ENCODE peak calls at places on chromosomes 6 and 20, in nine cellular contexts. D is astrocyte of the spinal cord, O is tibial artery, R is bronchial epithelial cell, W is cardiac fibroblast, Z is tibial nerve, C is kidney epithelial cell, X is endodermal cell, A is A549. I is an unnamed sample.

GRCh38 chr6:14765106-14765505 is 480.8 kb upstream of the JARID2 start:
- DNase-seq in D (no peak), O (no peak), R (peak), W (peak), Z (no peak), C (no peak), X (no peak), A (no peak), I (no peak)

GRCh38 chr6:35058041-35058675 is 83.0 kb downstream of the TCP11 start:
- DNase-seq in D (no peak), O (no peak), R (no peak), W (no peak), Z (no peak), C (no peak), X (no peak), A (no peak), I (peak)

GRCh38 chr20:3121271-3121911 is 36.9 kb upstream of the AVP start:
- DNase-seq in D (no peak), O (no peak), R (no peak), W (no peak), Z (no peak), C (no peak), X (no peak), A (no peak), I (no peak)

GRCh38 chr20:25389858-25390537 is 637 bp downstream of the ABHD12 start:
- DNase-seq in D (no peak), O (no peak), R (no peak), W (peak), Z (no peak), C (no peak), X (peak), A (peak), I (no peak)

GRCh38 chr6:3913077-3913957 is 64.1 kb downstream of the FAM50B start:
- DNase-seq in D (peak), O (peak), R (peak), W (peak), Z (peak), C (peak), X (peak), A (peak), I (peak)

GRCh38 chr6:143397229-143398222 is 53.0 kb downstream of the ADAT2 start:
- DNase-seq in D (peak), O (peak), R (peak), W (peak), Z (peak), C (peak), X (peak), A (peak), I (peak)

GRCh38 chr6:6665505-6665904 is 77.0 kb downstream of the LY86 start:
- DNase-seq in D (no peak), O (no peak), R (no peak), W (no peak), Z (no peak), C (no peak), X (no peak), A (no peak), I (no peak)

GRCh38 chr20:17619351-17620093 is 49.6 kb downstream of the DSTN start:
- DNase-seq in D (no peak), O (peak), R (no peak), W (no peak), Z (no peak), C (no peak), X (peak), A (no peak), I (no peak)

GRCh38 chr20:59123011-59123676 is 40.5 kb upstream of the ZNF831 start:
- DNase-seq in D (no peak), O (no peak), R (no peak), W (no peak), Z (no peak), C (no peak), X (no peak), A (no peak), I (no peak)

GRCh38 chr6:111032493-111033140 is 50.8 kb downstream of the RPF2 start:
- DNase-seq in D (no peak), O (no peak), R (no peak), W (peak), Z (no peak), C (no peak), X (no peak), A (no peak), I (peak)

GRCh38 chr6:108114861-108115597 is 40.5 kb upstream of the OSTM1 start:
- DNase-seq in D (peak), O (peak), R (peak), W (peak), Z (peak), C (no peak), X (peak), A (no peak), I (peak)

GRCh38 chr6:163354779-163355431 is 59.6 kb upstream of the QKI start:
- DNase-seq in D (peak), O (peak), R (no peak), W (peak), Z (no peak), C (no peak), X (no peak), A (no peak), I (no peak)

GRCh38 chr6:27505209-27506027 is 32.5 kb upstream of the ZNF184 start:
- DNase-seq in D (peak), O (peak), R (peak), W (peak), Z (peak), C (no peak), X (peak), A (peak), I (peak)

GRCh38 chr20:52160049-52160448 is 31.5 kb downstream of the ZFP64 start:
- DNase-seq in D (no peak), O (no peak), R (no peak), W (no peak), Z (no peak), C (no peak), X (no peak), A (no peak), I (no peak)

GRCh38 chr6:122758927-122759334 is 20.6 kb upstream of the FABP7 start:
- DNase-seq in D (no peak), O (no peak), R (no peak), W (no peak), Z (no peak), C (no peak), X (no peak), A (no peak), I (no peak)

GRCh38 chr6:137873273-137873762 is 6.3 kb downstream of the TNFAIP3 start:
- DNase-seq in D (peak), O (peak), R (peak), W (peak), Z (peak), C (peak), X (no peak), A (peak), I (peak)

GRCh38 chr6:11833626-11834592 is 55.3 kb upstream of the ADTRP start:
- DNase-seq in D (no peak), O (no peak), R (no peak), W (no peak), Z (no peak), C (no peak), X (peak), A (no peak), I (no peak)

GRCh38 chr6:108247965-108248536 is 12.8 kb downstream of the SNX3 start:
- DNase-seq in D (no peak), O (no peak), R (no peak), W (no peak), Z (no peak), C (no peak), X (no peak), A (no peak), I (no peak)

GRCh38 chr6:43989556-43990248 is 137.6 kb downstream of the MRPL14 start:
- DNase-seq in D (no peak), O (no peak), R (no peak), W (no peak), Z (no peak), C (no peak), X (no peak), A (no peak), I (no peak)

GRCh38 chr6:101393291-101394251 is at the start of gene GRIK2:
- DNase-seq in D (peak), O (no peak), R (no peak), W (peak), Z (no peak), C (no peak), X (peak), A (peak), I (no peak)

GRCh38 chr20:24961384-24962181 is 12.5 kb downstream of the CST7 start:
- DNase-seq in D (no peak), O (no peak), R (no peak), W (no peak), Z (no peak), C (no peak), X (peak), A (no peak), I (no peak)

GRCh38 chr6:10535198-10535597 is 14.0 kb downstream of the GCNT2 start:
- DNase-seq in D (no peak), O (no peak), R (no peak), W (no peak), Z (no peak), C (no peak), X (no peak), A (no peak), I (no peak)

GRCh38 chr6:20180935-20181334 is 31.3 kb downstream of the MBOAT1 start:
- DNase-seq in D (no peak), O (no peak), R (peak), W (no peak), Z (no peak), C (no peak), X (no peak), A (no peak), I (no peak)

GRCh38 chr6:20178327-20178726 is 33.9 kb downstream of the MBOAT1 start:
- DNase-seq in D (no peak), O (no peak), R (no peak), W (no peak), Z (no peak), C (no peak), X (no peak), A (no peak), I (no peak)

GRCh38 chr6:20186981-20187380 is 25.3 kb downstream of the MBOAT1 start:
- DNase-seq in D (no peak), O (no peak), R (no peak), W (no peak), Z (no peak), C (no peak), X (no peak), A (no peak), I (no peak)

GRCh38 chr6:20182069-20182468 is 30.2 kb downstream of the MBOAT1 start:
- DNase-seq in D (no peak), O (no peak), R (no peak), W (no peak), Z (no peak), C (no peak), X (no peak), A (no peak), I (no peak)

DNA sequence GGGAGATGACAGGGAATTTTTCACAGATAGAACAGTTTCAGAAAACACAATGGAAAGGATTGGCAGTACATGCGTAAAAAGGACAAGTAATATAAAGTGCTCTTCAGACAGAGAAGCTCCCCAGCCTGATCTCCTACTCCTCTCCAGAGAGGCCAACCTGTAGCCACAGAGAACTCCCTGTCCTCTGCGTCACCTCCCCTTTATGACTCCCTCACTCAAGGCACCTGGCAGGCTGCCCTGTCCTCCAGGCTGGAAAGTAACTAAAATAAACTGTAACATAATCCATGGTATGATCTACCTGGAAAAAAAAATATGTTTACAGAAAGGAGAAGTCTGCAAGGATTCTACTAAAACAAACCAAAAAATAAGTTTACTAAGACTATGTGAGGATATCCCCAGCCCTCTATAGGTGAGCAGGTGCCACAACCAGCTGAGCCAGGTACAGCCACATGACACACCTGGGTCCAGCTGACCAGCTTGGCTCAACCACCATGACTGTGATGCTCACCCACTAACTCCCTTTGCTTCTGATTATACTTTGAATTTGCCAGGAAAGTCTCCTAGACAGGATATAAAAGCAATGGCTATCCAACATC is 29.2 kb downstream of the MBOAT1 start:
- DNase-seq in D (peak), O (no peak), R (peak), W (no peak), Z (no peak), C (peak), X (no peak), A (no peak), I (peak)
- TF ChIP-seq CTCF in D (no peak), O (no peak), R (peak), W (no peak), Z (no peak), C (no peak), X (peak), A (no peak), I (no peak)

DNA sequence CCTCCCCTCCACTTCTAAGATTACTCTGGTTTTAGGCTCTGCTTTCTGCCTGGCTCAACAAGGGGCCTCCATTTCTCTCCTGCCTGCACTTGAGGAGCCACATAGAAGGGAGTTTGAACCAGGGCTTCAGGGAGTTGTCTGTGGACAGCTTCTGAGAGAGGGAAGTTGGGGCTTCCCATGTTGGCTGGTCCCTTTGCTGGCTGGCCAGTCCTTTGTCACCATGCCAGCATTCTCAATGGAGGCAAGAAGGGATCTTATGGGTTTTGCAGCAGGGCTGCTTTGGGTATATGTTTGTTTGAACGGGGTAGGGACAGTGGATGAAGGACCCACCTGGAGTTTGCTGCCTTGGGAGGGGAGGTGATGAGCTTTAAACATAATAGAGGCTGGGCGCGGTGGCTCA is 124.9 kb downstream of the CARMIL1 start:
- DNase-seq in D (no peak), O (no peak), R (no peak), W (no peak), Z (no peak), C (no peak), X (no peak), A (no peak), I (no peak)
- H3K4me3 ChIP-seq in D (no peak), O (no peak), R (no peak), W (no peak), Z (no peak), C (no peak), X (no peak), A (no peak), I (no peak)

GRCh38 chr20:34675561-34675960 is 1.3 kb downstream of the PIGU start:
- DNase-seq in D (no peak), O (no peak), R (no peak), W (no peak), Z (no peak), C (no peak), X (no peak), A (no peak), I (no peak)

GRCh38 chr20:34675993-34676641 is 775 bp downstream of the PIGU start:
- DNase-seq in D (no peak), O (no peak), R (no peak), W (no peak), Z (no peak), C (no peak), X (no peak), A (no peak), I (no peak)

GRCh38 chr20:34680586-34680985 is 3.7 kb upstream of the PIGU start:
- DNase-seq in D (no peak), O (no peak), R (no peak), W (no peak), Z (no peak), C (no peak), X (no peak), A (no peak), I (peak)

GRCh38 chr20:34673411-34673810 is 3.5 kb downstream of the PIGU start:
- DNase-seq in D (no peak), O (no peak), R (no peak), W (no peak), Z (no peak), C (no peak), X (no peak), A (no peak), I (no peak)

DNA sequence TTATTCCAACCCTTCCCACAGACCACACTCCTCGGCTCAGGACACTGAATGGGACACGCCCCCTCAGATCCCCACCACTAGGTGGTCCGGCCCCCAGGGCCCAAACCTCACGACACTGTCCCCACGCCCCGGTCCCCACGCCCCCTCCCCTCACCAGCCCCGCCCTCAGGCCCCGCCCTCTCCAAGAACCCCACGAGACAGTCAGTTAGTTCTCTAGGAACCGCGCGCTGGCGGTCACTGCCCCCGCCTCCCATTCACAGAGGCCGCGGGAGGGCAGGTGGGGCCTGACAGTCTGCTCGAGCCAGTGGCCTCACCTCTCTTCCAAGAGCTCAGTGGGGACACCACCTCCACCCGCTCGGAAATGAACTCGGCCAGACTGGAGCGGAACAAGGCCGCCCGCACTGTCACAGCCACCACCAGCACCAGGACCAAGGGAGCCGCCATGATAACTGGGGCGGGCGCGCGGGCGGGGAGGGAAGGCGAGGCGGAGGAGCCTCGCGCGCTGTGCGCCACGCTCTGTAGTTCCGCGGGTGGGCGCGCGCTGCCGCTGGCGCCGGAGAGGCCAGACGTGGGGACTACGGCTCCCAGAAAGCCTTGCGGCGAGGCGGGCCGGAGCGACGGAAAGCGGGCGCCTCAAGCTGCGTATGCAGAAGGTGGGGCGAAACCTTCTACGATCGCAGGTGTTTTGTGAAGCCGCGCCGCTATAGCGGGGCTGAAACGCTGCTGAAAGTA is at the start of gene PIGU:
- DNase-seq in D (peak), O (peak), R (peak), W (peak), Z (peak), C (peak), X (peak), A (peak), I (peak)
- TF ChIP-seq CTCF in D (no peak), O (peak), R (no peak), W (no peak), Z (no peak), C (no peak), X (peak), A (no peak), I (peak)

DNA sequence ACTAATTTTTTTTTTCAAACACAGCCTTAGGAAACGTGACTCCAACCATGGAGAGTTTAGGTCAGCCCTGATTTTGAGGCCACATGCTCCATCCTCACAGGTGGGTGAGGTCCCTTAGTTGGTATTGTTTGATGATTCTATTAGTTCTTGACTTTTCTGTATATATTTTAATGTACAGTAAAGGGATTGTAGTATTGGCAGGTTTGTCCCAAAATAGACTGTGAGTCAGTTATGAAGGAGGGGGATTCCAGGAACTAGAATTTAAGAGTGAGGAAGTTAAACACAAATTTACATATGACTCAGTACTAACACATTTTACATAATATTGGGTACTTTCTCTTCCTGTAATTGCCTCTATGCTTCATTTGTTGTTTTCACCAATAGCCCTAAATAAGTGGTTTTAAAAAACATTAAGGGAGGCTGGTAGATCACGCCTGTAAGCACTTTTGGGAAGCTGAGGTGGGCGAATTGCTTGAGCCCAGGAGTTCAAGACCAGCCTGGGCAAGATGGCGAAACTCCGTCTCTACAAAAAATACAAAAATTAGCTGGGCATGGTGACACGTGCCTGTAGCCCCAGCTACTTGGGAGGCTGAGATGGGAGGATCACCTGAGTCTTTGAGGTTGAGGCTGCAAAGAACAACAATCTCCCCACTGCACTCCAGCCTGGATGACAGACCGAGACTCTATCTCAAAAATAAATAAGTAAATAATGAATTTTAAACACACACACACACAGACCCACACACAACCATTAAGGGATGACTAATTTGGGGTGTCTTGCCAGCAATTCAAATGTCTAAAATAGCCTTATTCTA is 81.8 kb downstream of the SGK1 start:
- DNase-seq in D (peak), O (no peak), R (peak), W (peak), Z (no peak), C (peak), X (no peak), A (no peak), I (peak)
- H3K4me3 ChIP-seq in D (no peak), O (no peak), R (no peak), W (no peak), Z (no peak), C (no peak), X (no peak), A (no peak), I (no peak)

GRCh38 chr6:121354764-121355163 is 20.5 kb upstream of the TBC1D32 start:
- DNase-seq in D (no peak), O (no peak), R (no peak), W (peak), Z (no peak), C (no peak), X (peak), A (no peak), I (peak)

GRCh38 chr6:121351911-121352310 is 17.6 kb upstream of the TBC1D32 start:
- DNase-seq in D (no peak), O (no peak), R (no peak), W (no peak), Z (no peak), C (no peak), X (no peak), A (no peak), I (no peak)

DNA sequence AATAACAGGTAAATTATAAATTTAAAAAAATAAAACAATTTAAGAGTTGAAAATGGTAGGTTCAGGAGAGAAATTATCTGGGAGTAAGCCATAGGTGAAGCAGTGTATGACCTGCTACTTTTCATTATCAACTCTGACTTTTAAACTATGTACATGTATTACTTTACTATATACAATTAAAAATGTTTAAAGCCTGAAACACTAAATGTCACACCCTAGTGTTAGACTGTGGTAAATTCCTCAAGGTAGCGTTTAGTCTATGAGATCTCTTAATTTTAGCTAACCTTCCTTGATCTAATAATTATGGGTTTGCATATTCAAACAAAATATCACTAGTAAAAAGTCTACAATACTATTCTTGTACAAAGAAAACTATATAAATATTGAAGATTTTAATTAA is 22.3 kb upstream of the TBC1D32 start:
- DNase-seq in D (no peak), O (no peak), R (no peak), W (no peak), Z (no peak), C (no peak), X (no peak), A (no peak), I (peak)
- TF ChIP-seq CTCF in D (peak), O (no peak), R (no peak), W (peak), Z (no peak), C (peak), X (peak), A (no peak), I (no peak)

GRCh38 chr6:97626586-97627441 is 343.8 kb upstream of the MMS22L start:
- DNase-seq in D (peak), O (no peak), R (no peak), W (no peak), Z (no peak), C (no peak), X (no peak), A (no peak), I (peak)
- H3K4me3 ChIP-seq in D (peak), O (peak), R (no peak), W (no peak), Z (peak), C (no peak), X (no peak), A (no peak), I (peak)